ENCODE peak calls at places on chromosome 18, in eight cellular contexts. One of them, this sample, is unnamed.

GRCh38 chr18:70420151-70420898 is 131.5 kb downstream of the SOCS6 start:
- DNase-seq in ELF-1: no peak
- DNase-seq in cardiac fibroblast: peak
- DNase-seq in brain microvascular endothelial cell: peak
- DNase-seq in nucleus accumbens: no peak
- DNase-seq in K562: no peak
- DNase-seq in GM03348: peak
- DNase-seq in SW480: no peak
- DNase-seq in this sample: peak

GRCh38 chr18:22846088-22846683 is 86.9 kb upstream of the RBBP8 start:
- DNase-seq in brain microvascular endothelial cell: no peak
- DNase-seq in cardiac fibroblast: peak
- DNase-seq in ELF-1: no peak
- DNase-seq in SW480: peak
- DNase-seq in nucleus accumbens: no peak
- DNase-seq in GM03348: peak
- DNase-seq in K562: peak
- DNase-seq in this sample: no peak

GRCh38 chr18:59211629-59212028 is 8.3 kb upstream of the GRP start:
- DNase-seq in ELF-1: no peak
- DNase-seq in cardiac fibroblast: no peak
- DNase-seq in nucleus accumbens: no peak
- DNase-seq in brain microvascular endothelial cell: no peak
- DNase-seq in GM03348: no peak
- DNase-seq in K562: no peak
- DNase-seq in SW480: no peak
- DNase-seq in this sample: no peak

GRCh38 chr18:45457933-45458332 is 157.3 kb upstream of the SLC14A2 start:
- DNase-seq in cardiac fibroblast: no peak
- DNase-seq in K562: no peak
- DNase-seq in brain microvascular endothelial cell: no peak
- DNase-seq in SW480: no peak
- DNase-seq in ELF-1: no peak
- DNase-seq in GM03348: no peak
- DNase-seq in nucleus accumbens: no peak
- DNase-seq in this sample: no peak

GRCh38 chr18:31661965-31662364 is 22.4 kb downstream of the B4GALT6 start:
- DNase-seq in ELF-1: no peak
- DNase-seq in GM03348: peak
- DNase-seq in SW480: no peak
- DNase-seq in brain microvascular endothelial cell: peak
- DNase-seq in K562: no peak
- DNase-seq in cardiac fibroblast: peak
- DNase-seq in nucleus accumbens: no peak
- DNase-seq in this sample: no peak

GRCh38 chr18:35542356-35542755 is 39.2 kb upstream of the GALNT1 start:
- DNase-seq in brain microvascular endothelial cell: no peak
- DNase-seq in ELF-1: peak
- DNase-seq in SW480: no peak
- DNase-seq in K562: no peak
- DNase-seq in cardiac fibroblast: no peak
- DNase-seq in nucleus accumbens: no peak
- DNase-seq in GM03348: no peak
- DNase-seq in this sample: no peak

GRCh38 chr18:10490401-10491289 is 35.2 kb upstream of the NAPG start:
- DNase-seq in cardiac fibroblast: no peak
- DNase-seq in nucleus accumbens: no peak
- DNase-seq in K562: peak
- DNase-seq in brain microvascular endothelial cell: no peak
- DNase-seq in GM03348: no peak
- DNase-seq in SW480: peak
- DNase-seq in ELF-1: peak
- DNase-seq in this sample: no peak

GRCh38 chr18:34522627-34523026 is 187.5 kb upstream of the DTNA start:
- DNase-seq in brain microvascular endothelial cell: no peak
- DNase-seq in ELF-1: no peak
- DNase-seq in cardiac fibroblast: no peak
- DNase-seq in nucleus accumbens: peak
- DNase-seq in SW480: no peak
- DNase-seq in K562: no peak
- DNase-seq in GM03348: no peak
- DNase-seq in this sample: no peak

GRCh38 chr18:35076556-35076955 is 35.3 kb downstream of the MAPRE2 start:
- DNase-seq in K562: no peak
- DNase-seq in nucleus accumbens: no peak
- DNase-seq in cardiac fibroblast: peak
- DNase-seq in GM03348: peak
- DNase-seq in ELF-1: no peak
- DNase-seq in brain microvascular endothelial cell: peak
- DNase-seq in SW480: no peak
- DNase-seq in this sample: peak

GRCh38 chr18:78764544-78764943 is 215.1 kb upstream of the SALL3 start:
- DNase-seq in ELF-1: no peak
- DNase-seq in GM03348: no peak
- DNase-seq in cardiac fibroblast: no peak
- DNase-seq in nucleus accumbens: no peak
- DNase-seq in SW480: no peak
- DNase-seq in brain microvascular endothelial cell: no peak
- DNase-seq in K562: no peak
- DNase-seq in this sample: no peak

GRCh38 chr18:35661483-35662146 is 80.1 kb downstream of the GALNT1 start:
- DNase-seq in nucleus accumbens: no peak
- DNase-seq in GM03348: no peak
- DNase-seq in K562: no peak
- DNase-seq in brain microvascular endothelial cell: no peak
- DNase-seq in cardiac fibroblast: no peak
- DNase-seq in SW480: no peak
- DNase-seq in ELF-1: no peak
- DNase-seq in this sample: no peak

GRCh38 chr18:37754141-37754540 is 188.5 kb upstream of the CELF4 start:
- DNase-seq in GM03348: no peak
- DNase-seq in ELF-1: no peak
- DNase-seq in brain microvascular endothelial cell: no peak
- DNase-seq in cardiac fibroblast: no peak
- DNase-seq in SW480: no peak
- DNase-seq in nucleus accumbens: no peak
- DNase-seq in K562: no peak
- DNase-seq in this sample: no peak

GRCh38 chr18:25352629-25353005 is 651 bp upstream of the ZNF521 start:
- DNase-seq in cardiac fibroblast: no peak
- DNase-seq in GM03348: no peak
- DNase-seq in brain microvascular endothelial cell: no peak
- DNase-seq in SW480: no peak
- DNase-seq in ELF-1: no peak
- DNase-seq in K562: no peak
- DNase-seq in nucleus accumbens: no peak
- DNase-seq in this sample: no peak

GRCh38 chr18:62341423-62341920 is 16.4 kb downstream of the TNFRSF11A start:
- DNase-seq in cardiac fibroblast: no peak
- DNase-seq in nucleus accumbens: no peak
- DNase-seq in SW480: no peak
- DNase-seq in brain microvascular endothelial cell: no peak
- DNase-seq in GM03348: no peak
- DNase-seq in ELF-1: no peak
- DNase-seq in K562: no peak
- DNase-seq in this sample: no peak

GRCh38 chr18:7619676-7620075 is 52.6 kb downstream of the PTPRM start:
- DNase-seq in GM03348: peak
- DNase-seq in brain microvascular endothelial cell: no peak
- DNase-seq in K562: no peak
- DNase-seq in cardiac fibroblast: peak
- DNase-seq in nucleus accumbens: no peak
- DNase-seq in SW480: no peak
- DNase-seq in ELF-1: no peak
- DNase-seq in this sample: no peak

GRCh38 chr18:43620936-43621335 is 343.6 kb upstream of the SYT4 start:
- DNase-seq in brain microvascular endothelial cell: no peak
- DNase-seq in nucleus accumbens: no peak
- DNase-seq in cardiac fibroblast: peak
- DNase-seq in K562: no peak
- DNase-seq in SW480: peak
- DNase-seq in GM03348: peak
- DNase-seq in ELF-1: peak
- DNase-seq in this sample: peak

GRCh38 chr18:77495079-77495478 is 245.4 kb downstream of the GALR1 start:
- DNase-seq in cardiac fibroblast: no peak
- DNase-seq in K562: no peak
- DNase-seq in GM03348: no peak
- DNase-seq in brain microvascular endothelial cell: no peak
- DNase-seq in SW480: no peak
- DNase-seq in ELF-1: no peak
- DNase-seq in nucleus accumbens: no peak
- DNase-seq in this sample: no peak

GRCh38 chr18:50410894-50411293 is 36.0 kb downstream of the SKA1 start:
- DNase-seq in ELF-1: no peak
- DNase-seq in cardiac fibroblast: peak
- DNase-seq in GM03348: peak
- DNase-seq in SW480: no peak
- DNase-seq in K562: no peak
- DNase-seq in nucleus accumbens: no peak
- DNase-seq in brain microvascular endothelial cell: peak
- DNase-seq in this sample: peak

GRCh38 chr18:54147439-54147838 is 77.0 kb downstream of the MBD2 start:
- DNase-seq in GM03348: no peak
- DNase-seq in K562: no peak
- DNase-seq in brain microvascular endothelial cell: no peak
- DNase-seq in SW480: no peak
- DNase-seq in ELF-1: no peak
- DNase-seq in cardiac fibroblast: no peak
- DNase-seq in nucleus accumbens: no peak
- DNase-seq in this sample: no peak

GRCh38 chr18:56469582-56469981 is 168.8 kb downstream of the TXNL1 start:
- DNase-seq in brain microvascular endothelial cell: no peak
- DNase-seq in ELF-1: no peak
- DNase-seq in SW480: no peak
- DNase-seq in K562: no peak
- DNase-seq in nucleus accumbens: no peak
- DNase-seq in cardiac fibroblast: no peak
- DNase-seq in GM03348: no peak
- DNase-seq in this sample: no peak

GRCh38 chr18:71242981-71243380 is 954.1 kb downstream of the SOCS6 start:
- DNase-seq in K562: no peak
- DNase-seq in nucleus accumbens: no peak
- DNase-seq in ELF-1: no peak
- DNase-seq in cardiac fibroblast: no peak
- DNase-seq in GM03348: no peak
- DNase-seq in brain microvascular endothelial cell: no peak
- DNase-seq in SW480: no peak
- DNase-seq in this sample: no peak

GRCh38 chr18:50190926-50191325 is 4.0 kb downstream of the MYO5B start:
- DNase-seq in GM03348: no peak
- DNase-seq in SW480: no peak
- DNase-seq in nucleus accumbens: no peak
- DNase-seq in ELF-1: no peak
- DNase-seq in cardiac fibroblast: no peak
- DNase-seq in K562: no peak
- DNase-seq in brain microvascular endothelial cell: no peak
- DNase-seq in this sample: no peak

GRCh38 chr18:67432806-67433205 is 83.7 kb downstream of the DSEL start:
- DNase-seq in cardiac fibroblast: no peak
- DNase-seq in SW480: no peak
- DNase-seq in nucleus accumbens: no peak
- DNase-seq in brain microvascular endothelial cell: peak
- DNase-seq in ELF-1: no peak
- DNase-seq in GM03348: no peak
- DNase-seq in K562: no peak
- DNase-seq in this sample: no peak

GRCh38 chr18:49858309-49859005 is 45.1 kb upstream of the ACAA2 start:
- DNase-seq in cardiac fibroblast: peak
- DNase-seq in ELF-1: peak
- DNase-seq in SW480: peak
- DNase-seq in K562: peak
- DNase-seq in brain microvascular endothelial cell: peak
- DNase-seq in GM03348: peak
- DNase-seq in nucleus accumbens: no peak
- DNase-seq in this sample: peak

GRCh38 chr18:8480506-8481328 is 128.5 kb upstream of the RAB12 start:
- DNase-seq in GM03348: peak
- DNase-seq in K562: no peak
- DNase-seq in SW480: peak
- DNase-seq in ELF-1: peak
- DNase-seq in cardiac fibroblast: peak
- DNase-seq in brain microvascular endothelial cell: peak
- DNase-seq in nucleus accumbens: no peak
- DNase-seq in this sample: peak

GRCh38 chr18:32549248-32549842 is 78.7 kb upstream of the GAREM1 start:
- DNase-seq in brain microvascular endothelial cell: peak
- DNase-seq in nucleus accumbens: no peak
- DNase-seq in K562: peak
- DNase-seq in SW480: peak
- DNase-seq in GM03348: peak
- DNase-seq in ELF-1: peak
- DNase-seq in cardiac fibroblast: peak
- DNase-seq in this sample: peak

GRCh38 chr18:63676526-63676925 is 14.8 kb upstream of the SERPINB3 start:
- DNase-seq in K562: no peak
- DNase-seq in SW480: no peak
- DNase-seq in brain microvascular endothelial cell: no peak
- DNase-seq in nucleus accumbens: no peak
- DNase-seq in cardiac fibroblast: no peak
- DNase-seq in ELF-1: peak
- DNase-seq in GM03348: no peak
- DNase-seq in this sample: no peak

This sample was measured in RWPE1.